ENCODE peak calls at places on chromosomes 12 and 14, in four cellular contexts. B is lung; P is AG10803; D is CD8-positive, alpha-beta memory T cell. N is an unnamed sample.

GRCh38 chr14:68250950-68251765 is 431.6 kb downstream of the RAD51B start:
- DNase-seq in D (no peak), B (no peak), P (no peak), N (no peak)

GRCh38 chr14:96741151-96741977 is 55.8 kb upstream of the VRK1 start:
- DNase-seq in P (peak; percentile 29), D (peak; percentile 64), B (peak; percentile 60), N (peak; percentile 44)

GRCh38 chr12:126354633-126355032 is 1289.4 kb downstream of the AACS start:
- DNase-seq in P (no peak), D (no peak), B (no peak), N (no peak)

GRCh38 chr12:92717202-92717601 is 14.4 kb downstream of the PLEKHG7 start:
- DNase-seq in P (peak; percentile 60), B (no peak), D (no peak), N (peak; percentile 79)

GRCh38 chr12:54991161-54991991 is 6.8 kb upstream of the TESPA1 start:
- DNase-seq in D (peak; percentile 33), B (no peak), P (no peak), N (no peak)

GRCh38 chr12:122422769-122423257 is 344 bp upstream of the CLIP1 start:
- DNase-seq in B (peak; percentile 36), P (peak; percentile 62), D (no peak), N (peak; percentile 40)

GRCh38 chr12:124233846-124234620 is 60.9 kb upstream of the RFLNA start:
- DNase-seq in B (no peak), D (no peak), P (peak; percentile 30), N (peak; percentile 49)

GRCh38 chr12:31903025-31903424 is 56.2 kb upstream of the RESF1 start:
- DNase-seq in B (no peak), D (no peak), P (no peak), N (no peak)

GRCh38 chr12:18864900-18865561 is 127.1 kb downstream of the CAPZA3 start:
- DNase-seq in D (no peak), B (no peak), P (peak; percentile 81), N (peak; percentile 37)

GRCh38 chr12:54164402-54165145 is 24.2 kb downstream of the SMUG1 start:
- DNase-seq in P (no peak), D (no peak), B (no peak), N (no peak)

GRCh38 chr12:12519599-12519998 is 43.1 kb downstream of the DUSP16 start:
- DNase-seq in P (no peak), B (no peak), D (no peak), N (no peak)

GRCh38 chr12:25319233-25319984 is 68.7 kb upstream of the KRAS start:
- DNase-seq in D (no peak), B (no peak), P (no peak), N (no peak)

DNA sequence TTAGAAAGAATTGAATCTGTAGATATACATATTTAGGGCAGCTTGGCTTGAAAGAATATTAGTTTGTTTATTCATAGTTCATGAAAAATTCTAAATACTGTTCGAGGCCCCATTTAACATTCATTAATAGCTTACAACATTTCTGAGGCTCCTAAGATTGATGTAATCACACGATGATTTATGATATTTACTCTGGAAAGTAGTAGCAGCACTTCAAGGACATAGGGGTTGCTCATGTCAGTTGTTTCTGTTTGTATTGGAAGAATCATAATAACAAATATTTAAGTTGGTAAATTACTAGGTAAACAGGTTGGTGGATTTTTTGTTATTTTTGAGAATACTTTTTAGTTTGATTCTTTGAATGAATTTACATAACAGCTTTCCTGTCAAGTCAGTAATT is 30.4 kb downstream of the CAND1 start:
- DNase-seq in P (no peak), B (no peak), D (no peak), N (no peak)
- H3K4me3 ChIP-seq in P (no peak overlapping the region), B (no peak overlapping the region), D (no peak overlapping the region), N (no peak overlapping the region)

GRCh38 chr14:64942531-64943111 is at the start of gene GPX2:
- DNase-seq in D (no peak), P (no peak), B (no peak), N (no peak)
- H3K4me3 ChIP-seq in D (no peak within 1 kb of the TSS), P (no peak within 1 kb of the TSS), B (no peak within 1 kb of the TSS), N (no peak within 1 kb of the TSS)

DNA sequence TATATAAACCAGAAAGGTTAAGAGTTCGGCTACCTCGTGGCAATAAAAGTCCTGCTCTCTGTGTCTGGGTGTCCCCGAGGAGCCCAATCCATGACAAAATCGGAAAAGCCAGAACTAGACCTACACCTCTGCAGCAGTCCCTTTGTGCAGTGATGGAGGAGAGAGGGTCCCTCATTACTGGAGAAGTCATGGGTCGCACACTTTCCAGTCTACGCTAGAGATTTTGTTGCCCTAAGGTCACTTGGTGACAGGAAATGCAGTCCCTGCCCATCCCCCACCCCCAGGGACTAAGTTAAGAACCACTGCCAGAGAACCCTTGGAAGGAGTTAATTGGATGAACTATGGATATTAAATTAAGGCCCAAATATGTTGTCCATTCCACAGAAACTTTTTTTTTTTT is 104.4 kb upstream of the ATF7IP start:
- DNase-seq in D (no peak), B (no peak), P (no peak), N (no peak)
- H3K4me3 ChIP-seq in D (no peak overlapping the region), B (no peak overlapping the region), P (no peak overlapping the region), N (no peak overlapping the region)

GRCh38 chr12:52539821-52540173 is 13.1 kb downstream of the KRT71 start:
- DNase-seq in P (no peak), D (no peak), B (no peak), N (no peak)

GRCh38 chr12:52537101-52537500 is 15.8 kb downstream of the KRT71 start:
- DNase-seq in P (no peak), B (no peak), D (no peak), N (no peak)

GRCh38 chr12:52541709-52542108 is 11.2 kb downstream of the KRT71 start:
- DNase-seq in D (no peak), B (no peak), P (no peak), N (no peak)

GRCh38 chr12:52540531-52540930 is 12.4 kb downstream of the KRT71 start:
- DNase-seq in B (no peak), D (no peak), P (no peak), N (no peak)

DNA sequence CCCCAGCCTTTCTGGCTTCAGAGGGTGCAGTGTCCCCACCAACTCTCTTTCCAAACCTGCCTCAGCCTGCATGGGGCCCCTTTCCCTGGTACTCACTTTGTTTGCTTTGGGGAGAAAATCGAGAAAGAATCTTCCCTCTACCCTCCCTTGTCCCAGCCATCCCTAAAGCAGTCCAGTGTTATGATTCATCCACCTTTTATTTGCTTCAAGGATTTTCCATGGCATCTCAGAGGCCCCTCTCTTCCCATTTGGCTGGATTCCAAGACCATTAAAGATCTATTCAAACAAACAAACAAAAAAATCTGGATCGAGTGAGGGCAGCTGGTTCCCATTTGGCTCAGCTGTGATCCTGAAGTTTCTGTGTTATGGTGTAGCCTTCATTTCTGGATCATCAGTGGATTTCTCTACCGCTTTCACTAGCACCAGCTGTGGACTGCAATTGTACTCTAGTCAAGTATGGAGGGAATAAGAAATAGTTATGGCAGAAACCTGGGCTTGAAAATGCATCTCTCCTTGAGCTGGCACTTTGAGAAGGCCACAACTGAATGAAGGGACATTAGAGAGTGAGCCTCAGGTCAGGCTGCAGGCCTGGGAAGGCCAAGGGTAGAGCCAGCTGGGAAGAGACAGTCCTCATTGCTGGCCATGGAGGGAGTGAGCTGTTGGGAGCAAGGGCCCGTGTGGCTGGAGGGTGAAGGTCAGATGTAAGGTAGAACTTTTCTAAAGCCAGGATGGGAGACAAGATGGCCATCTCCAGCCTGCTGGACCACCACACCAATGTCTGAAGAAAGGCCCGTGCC is 13.7 kb downstream of the KRT71 start:
- DNase-seq in P (peak; percentile 72), B (no peak), D (no peak), N (peak; percentile 66)
- H3K4me3 ChIP-seq in P (no peak overlapping the region), B (no peak overlapping the region), D (no peak overlapping the region), N (no peak overlapping the region)

DNA sequence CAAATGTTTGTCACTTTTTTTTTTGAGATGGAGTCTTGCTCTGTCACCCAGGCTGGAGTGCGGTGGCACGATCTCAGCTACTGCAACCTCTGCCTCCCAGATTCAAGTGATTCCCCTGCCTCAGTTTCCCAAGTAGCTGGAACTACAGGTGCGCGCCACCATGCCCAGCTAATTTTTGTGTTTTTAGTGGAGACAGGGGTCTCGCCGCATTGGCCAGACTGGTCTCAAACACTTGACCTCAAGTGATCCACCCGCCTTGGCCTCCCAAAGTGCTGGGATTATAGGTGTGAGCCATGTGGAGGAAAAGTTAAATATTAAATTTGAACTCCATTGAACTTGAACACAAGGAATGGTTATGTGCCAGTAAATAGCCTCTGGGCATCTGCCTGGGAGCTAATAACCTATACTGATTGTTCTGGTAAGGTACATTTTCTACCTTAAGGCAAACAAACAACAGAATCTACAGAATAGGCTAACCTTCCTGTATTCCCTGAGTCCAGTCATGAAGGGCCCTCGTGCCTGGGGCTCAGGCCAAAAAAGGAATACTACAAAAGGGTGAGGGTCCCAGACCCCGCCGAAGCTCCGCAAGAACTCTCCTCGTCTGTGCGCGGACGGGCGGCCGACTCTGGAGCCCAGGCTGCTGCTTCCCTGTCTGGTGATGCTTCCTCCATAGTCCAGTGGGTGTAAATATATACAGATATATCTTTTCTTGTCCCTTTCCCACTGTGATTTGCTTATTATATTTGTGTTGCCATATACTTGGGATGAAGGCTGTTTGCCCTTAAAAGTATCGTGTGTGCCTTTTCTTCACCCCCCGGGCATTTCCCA is 74.0 kb upstream of the EIF5 start:
- DNase-seq in B (no peak), P (no peak), D (no peak), N (no peak)
- H3K4me3 ChIP-seq in B (peak overlapping the region; percentile 42), P (peak overlapping the region; percentile 68), D (no peak overlapping the region), N (peak overlapping the region; percentile 56)

DNA sequence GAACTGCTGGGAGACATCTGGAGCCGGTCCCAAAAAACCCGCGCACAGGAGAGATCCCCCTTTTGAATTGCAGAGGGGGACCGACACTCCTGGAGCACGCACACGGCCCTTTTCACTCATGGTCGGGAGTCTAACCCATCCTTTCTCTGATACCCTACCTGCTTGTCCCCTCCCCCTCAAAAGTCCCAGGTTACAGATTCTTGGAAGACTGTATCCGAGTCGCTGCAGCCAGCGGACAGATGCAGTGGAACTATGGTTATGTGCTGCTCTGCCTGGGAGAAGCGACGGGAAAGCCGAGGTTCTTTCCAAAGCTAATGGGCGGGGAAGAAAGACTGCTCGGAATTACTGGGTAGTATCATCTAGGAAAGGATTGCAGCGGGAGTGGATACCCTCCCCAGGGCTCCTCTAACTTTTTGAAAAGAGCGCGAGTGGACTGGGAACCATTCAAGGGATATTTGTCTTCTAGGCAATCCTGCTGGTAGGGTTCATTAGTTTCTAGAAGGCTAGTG is 1.5 kb downstream of the PTHLH start:
- DNase-seq in P (no peak), D (no peak), B (no peak), N (no peak)
- H3K4me3 ChIP-seq in P (peak overlapping the region; percentile 68), D (no peak overlapping the region), B (no peak overlapping the region), N (peak overlapping the region; percentile 64)

DNA sequence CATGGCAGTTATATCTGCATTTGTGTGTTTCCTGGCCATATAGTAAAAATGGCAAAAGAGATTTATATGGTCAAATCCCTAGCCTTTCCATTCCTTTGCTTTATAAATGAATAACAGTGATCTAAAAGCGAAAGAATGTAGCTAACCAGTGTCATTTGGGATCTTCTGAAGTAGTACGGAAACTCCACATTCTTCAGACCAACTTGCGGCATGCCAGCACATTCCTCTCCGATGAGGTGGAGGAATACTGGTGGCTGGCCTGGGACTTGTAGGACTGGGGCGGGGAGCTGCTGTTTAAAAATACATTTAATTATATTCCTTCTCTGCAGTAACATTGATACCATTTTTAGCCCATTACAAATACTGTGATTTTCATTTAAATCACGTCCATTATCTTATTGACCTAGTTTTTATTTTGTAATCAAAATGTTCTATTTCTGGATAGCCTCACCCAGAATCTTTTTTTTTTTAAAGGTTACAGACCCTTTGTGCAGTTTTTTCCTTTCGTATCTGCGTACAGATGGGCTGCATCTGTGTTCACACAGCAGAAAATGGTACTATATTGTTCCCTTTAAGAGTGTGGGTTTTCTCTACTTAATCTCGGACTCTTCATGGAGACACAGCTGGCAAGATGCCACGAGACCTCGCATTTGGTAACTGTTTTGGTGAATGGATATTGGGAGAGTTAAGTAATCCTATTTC is 85.4 kb downstream of the SAMD4A start:
- DNase-seq in D (no peak), B (peak; percentile 81), P (peak; percentile 100), N (peak; percentile 99)
- H3K4me3 ChIP-seq in D (no peak overlapping the region), B (no peak overlapping the region), P (peak overlapping the region; percentile 54), N (peak overlapping the region; percentile 42)

N was measured in fibroblast of pulmonary artery.